ENCODE peak calls at places on chromosomes 12 and 14, in nine cellular contexts. J, A, P, Q, F, I, C, Z and D are unnamed samples.

GRCh38 chr12:100249936-100250335 is 16.9 kb downstream of the DEPDC4 start:
- DNase-seq in Z (no peak), F (no peak), C (no peak), J (no peak), A (no peak), Q (no peak), I (peak; percentile 6), P (no peak), D (no peak)

GRCh38 chr14:105069887-105070759 is 4.9 kb upstream of the GPR132 start:
- DNase-seq in Z (no peak), A (no peak), P (no peak), I (peak; percentile 47), F (peak; percentile 96), Q (no peak), J (peak; percentile 45), C (no peak), D (no peak)

GRCh38 chr12:46103691-46104090 is 113.3 kb upstream of the SCAF11 start:
- DNase-seq in F (no peak), Z (no peak), Q (no peak), I (no peak), A (no peak), P (no peak), C (no peak), J (no peak), D (peak; percentile 70)

GRCh38 chr12:80268924-80269749 is 169.8 kb downstream of the OTOGL start:
- DNase-seq in F (peak; percentile 21), P (no peak), Q (no peak), Z (no peak), J (no peak), I (no peak), A (no peak), C (no peak), D (no peak)

GRCh38 chr12:92369643-92370042 is 224.0 kb upstream of the BTG1 start:
- DNase-seq in P (no peak), I (no peak), Z (no peak), F (no peak), Q (no peak), A (no peak), C (no peak), J (no peak), D (no peak)

GRCh38 chr14:76827696-76828301 is 1.6 kb downstream of the LRRC74A start:
- DNase-seq in I (no peak), F (no peak), P (no peak), C (no peak), Z (peak; percentile 57), A (no peak), Q (no peak), J (no peak), D (no peak)

GRCh38 chr12:112005419-112006395 is 7.3 kb downstream of the TMEM116 start:
- DNase-seq in P (no peak), F (no peak), I (no peak), Z (no peak), J (peak; percentile 70), C (no peak), A (no peak), Q (no peak), D (no peak)

GRCh38 chr14:21405097-21405496 is 21.3 kb upstream of the SUPT16H start:
- DNase-seq in Q (no peak), C (no peak), Z (no peak), J (no peak), I (no peak), F (no peak), P (no peak), A (no peak), D (no peak)

GRCh38 chr14:68137704-68138619 is 318.4 kb downstream of the RAD51B start:
- DNase-seq in Q (peak; percentile 89), Z (peak; percentile 26), F (peak; percentile 5), C (no peak), A (peak; percentile 77), I (no peak), P (peak; percentile 32), J (no peak), D (peak; percentile 70)

GRCh38 chr12:117042171-117042809 is 56.9 kb downstream of the TESC start:
- DNase-seq in F (no peak), I (no peak), A (no peak), Q (no peak), J (no peak), P (no peak), Z (no peak), C (no peak), D (no peak)

GRCh38 chr14:49481099-49481498 is 105.1 kb downstream of the RPS29 start:
- DNase-seq in A (no peak), I (no peak), F (no peak), C (no peak), Z (no peak), J (no peak), P (no peak), Q (no peak), D (no peak)

GRCh38 chr12:34292736-34293625 is 270.7 kb downstream of the ALG10 start:
- DNase-seq in A (peak; percentile 3), P (no peak), C (no peak), F (no peak), I (no peak), Z (no peak), J (peak; percentile 25), Q (no peak), D (no peak)

GRCh38 chr12:1499351-1499750 is 95.0 kb downstream of the FBXL14 start:
- DNase-seq in P (no peak), A (no peak), F (no peak), Q (no peak), Z (no peak), C (no peak), I (no peak), J (no peak), D (no peak)

GRCh38 chr14:71574976-71575375 is 357.3 kb upstream of the RGS6 start:
- DNase-seq in F (no peak), C (no peak), I (no peak), A (no peak), Q (no peak), J (no peak), Z (no peak), P (no peak), D (no peak)

GRCh38 chr12:75613981-75614380 is 102.6 kb upstream of the KRR1 start:
- DNase-seq in C (no peak), J (no peak), P (no peak), Q (no peak), A (no peak), F (no peak), I (no peak), Z (no peak), D (no peak)

GRCh38 chr12:78406776-78407335 is 457.7 kb upstream of the SYT1 start:
- DNase-seq in F (peak; percentile 44), P (no peak), C (no peak), I (no peak), Q (no peak), A (no peak), Z (no peak), J (no peak), D (no peak)

GRCh38 chr14:70073924-70074566 is 114.7 kb downstream of the SLC8A3 start:
- DNase-seq in Q (peak; percentile 79), A (peak; percentile 79), P (no peak), Z (peak; percentile 14), C (no peak), J (peak; percentile 60), I (peak; percentile 38), F (peak; percentile 78), D (peak; percentile 58)

GRCh38 chr12:67482751-67483661 is 165.5 kb upstream of the DYRK2 start:
- DNase-seq in A (no peak), P (peak; percentile 58), F (peak; percentile 93), J (no peak), Q (no peak), C (peak; percentile 60), Z (peak; percentile 79), I (peak; percentile 0), D (peak; percentile 56)

GRCh38 chr12:131116437-131117117 is 162.9 kb downstream of the ADGRD1 start:
- DNase-seq in A (peak; percentile 51), F (no peak), P (no peak), Q (peak; percentile 79), I (no peak), J (peak; percentile 36), Z (no peak), C (no peak), D (no peak)

GRCh38 chr12:130181211-130181610 is 18.9 kb downstream of the FZD10 start:
- DNase-seq in Q (no peak), P (no peak), I (no peak), C (no peak), Z (no peak), A (no peak), J (no peak), F (no peak), D (no peak)

GRCh38 chr14:32985881-32986280 is 47.2 kb downstream of the NPAS3 start:
- DNase-seq in F (no peak), I (no peak), Z (peak; percentile 14), Q (no peak), J (no peak), A (no peak), P (no peak), C (no peak), D (peak; percentile 63)

GRCh38 chr12:110640275-110641025 is 26.5 kb downstream of the TCTN1 start:
- DNase-seq in Z (no peak), P (no peak), Q (no peak), C (no peak), A (no peak), F (no peak), J (no peak), I (no peak), D (peak; percentile 64)

GRCh38 chr14:89252887-89253532 is 164.0 kb downstream of the FOXN3 start:
- DNase-seq in J (no peak), A (peak; percentile 55), Q (no peak), P (no peak), I (no peak), F (no peak), Z (no peak), C (no peak), D (no peak)

GRCh38 chr12:92608418-92609091 is 94.2 kb upstream of the PLEKHG7 start:
- DNase-seq in F (peak; percentile 23), J (no peak), I (peak; percentile 21), C (no peak), A (no peak), Q (no peak), P (no peak), Z (no peak), D (peak; percentile 45)

GRCh38 chr12:123398177-123398916 is 14.4 kb downstream of the KMT5A start:
- DNase-seq in P (peak; percentile 56), Z (peak; percentile 19), Q (no peak), J (peak; percentile 68), C (no peak), F (no peak), A (peak; percentile 21), I (no peak), D (no peak)

GRCh38 chr12:128810182-128811127 is 13.3 kb downstream of the SLC15A4 start:
- DNase-seq in Z (peak; percentile 65), A (no peak), Q (no peak), P (peak; percentile 69), F (peak; percentile 87), I (no peak), C (no peak), J (no peak), D (no peak)

GRCh38 chr12:19390208-19390607 is 49.1 kb upstream of the AEBP2 start:
- DNase-seq in P (no peak), I (no peak), F (no peak), C (no peak), Q (no peak), J (no peak), A (no peak), Z (no peak), D (no peak)

GRCh38 chr12:109307051-109307450 is 2.0 kb downstream of the FOXN4 start:
- DNase-seq in Q (no peak), J (no peak), I (no peak), C (no peak), P (no peak), F (no peak), A (no peak), Z (no peak), D (no peak)

GRCh38 chr14:101707285-101707842 is 54.1 kb upstream of the PPP2R5C start:
- DNase-seq in I (peak; percentile 76), F (peak; percentile 83), C (no peak), A (peak; percentile 40), Q (peak; percentile 71), J (no peak), Z (peak; percentile 56), P (no peak), D (peak; percentile 68)

GRCh38 chr14:101031721-101032120 is 128.2 kb upstream of the RTL1 start:
- DNase-seq in F (no peak), A (peak; percentile 1), J (no peak), I (no peak), Q (no peak), P (no peak), Z (no peak), C (no peak), D (no peak)

GRCh38 chr12:116528498-116528897 is 30.7 kb upstream of the MAP1LC3B2 start:
- DNase-seq in J (no peak), F (no peak), Q (no peak), C (no peak), P (no peak), A (no peak), I (no peak), Z (no peak), D (no peak)